ENCODE peak calls at places on chromosomes 16 and 17, in five cellular contexts. Q is fibroblast of lung, B is nucleus accumbens, U is D721Med, X is kidney tubule cell. W is an unnamed sample.

GRCh38 chr16:28163699-28164584 is 47.8 kb downstream of the XPO6 start:
- DNase-seq in X (no peak), B (no peak), U (no peak), Q (peak), W (no peak)

GRCh38 chr16:48300391-48300856 is 53.1 kb upstream of the ABCC11 start:
- DNase-seq in Q (peak), B (no peak), X (no peak), U (no peak), W (no peak)

GRCh38 chr17:81129289-81129688 is 36.0 kb upstream of the PVALEF start:
- DNase-seq in B (peak), Q (no peak), U (no peak), X (no peak), W (no peak)

GRCh38 chr17:61479493-61480413 is 27.5 kb downstream of the TBX4 start:
- DNase-seq in B (no peak), Q (no peak), U (no peak), X (no peak), W (no peak)

GRCh38 chr17:42740699-42741098 is 4.1 kb downstream of the EZH1 start:
- DNase-seq in U (no peak), X (no peak), Q (no peak), B (no peak), W (no peak)

GRCh38 chr17:78573955-78574354 is 3.2 kb downstream of the DNAH17 start:
- DNase-seq in B (no peak), X (no peak), Q (no peak), U (no peak), W (no peak)

GRCh38 chr17:14882131-14882530 is 383.0 kb downstream of the PMP22 start:
- DNase-seq in U (no peak), X (no peak), Q (peak), B (no peak), W (no peak)

GRCh38 chr17:74566132-74566753 is 1.1 kb downstream of the CD300H start:
- DNase-seq in B (peak), X (peak), U (no peak), Q (peak), W (no peak)

GRCh38 chr17:69122065-69122464 is 19.6 kb downstream of the ABCA6 start:
- DNase-seq in U (no peak), B (no peak), Q (no peak), X (peak), W (no peak)

GRCh38 chr16:66408181-66409048 is 18.7 kb upstream of the BEAN1 start:
- DNase-seq in X (peak), Q (peak), B (no peak), U (no peak), W (no peak)

GRCh38 chr17:83136156-83136555 is 56.7 kb downstream of the METRNL start:
- DNase-seq in Q (no peak), B (no peak), U (no peak), X (no peak), W (no peak)

GRCh38 chr17:77115510-77115909 is 25.3 kb upstream of the SEC14L1 start:
- DNase-seq in Q (no peak), B (no peak), X (no peak), U (no peak), W (no peak)

GRCh38 chr16:35252356-35252936 is 1793.0 kb downstream of the TP53TG3F start:
- DNase-seq in U (no peak), Q (peak), X (no peak), B (no peak), W (no peak)

GRCh38 chr17:60224064-60224463 is 74.3 kb downstream of the CA4 start:
- DNase-seq in X (no peak), B (no peak), U (no peak), Q (peak), W (no peak)